ENCODE peak calls at places on chromosomes 16 and 17, in five cellular contexts. L is caudate nucleus, J is neural progenitor cell, F is K562, T is RWPE2. K is an unnamed sample.

GRCh38 chr16:54655171-54655590 is 275.5 kb upstream of the IRX5 start:
- DNase-seq in L (no peak), J (peak), F (no peak), T (no peak), K (no peak)

GRCh38 chr17:57523926-57524634 is 221.0 kb downstream of the CCDC182 start:
- DNase-seq in L (no peak), J (no peak), F (no peak), T (peak), K (no peak)

GRCh38 chr16:89173629-89173921 is 2.0 kb downstream of the CDH15 start:
- DNase-seq in L (no peak), J (no peak), F (no peak), T (no peak), K (no peak)

GRCh38 chr16:30543067-30543466 is 8.4 kb upstream of the ZNF747 start:
- DNase-seq in L (no peak), J (no peak), F (no peak), T (no peak), K (no peak)

GRCh38 chr17:32303861-32304288 is 38.1 kb downstream of the C17orf75 start:
- DNase-seq in L (no peak), J (no peak), F (no peak), T (no peak), K (no peak)

GRCh38 chr17:77441130-77441920 is 300.6 kb downstream of the SEC14L1 start:
- DNase-seq in L (no peak), J (no peak), F (no peak), T (no peak), K (no peak)

GRCh38 chr17:17180141-17180603 is 26.0 kb downstream of the PLD6 start:
- DNase-seq in L (no peak), J (no peak), F (no peak), T (no peak), K (no peak)

GRCh38 chr16:88930716-88931115 is 46.3 kb downstream of the CBFA2T3 start:
- DNase-seq in L (no peak), J (no peak), F (no peak), T (no peak), K (no peak)

GRCh38 chr16:23377071-23377931 is 75.2 kb downstream of the SCNN1B start:
- DNase-seq in L (no peak), J (no peak), F (no peak), T (no peak), K (no peak)

GRCh38 chr17:36602030-36602737 is 801 bp downstream of the MRM1 start:
- DNase-seq in L (no peak), J (peak), F (no peak), T (peak), K (no peak)

GRCh38 chr17:43698678-43699437 is 37.1 kb upstream of the MEOX1 start:
- DNase-seq in L (no peak), J (no peak), F (no peak), T (no peak), K (no peak)

GRCh38 chr17:53516643-53517042 is 306.1 kb upstream of the KIF2B start:
- DNase-seq in L (no peak), J (peak), F (no peak), T (no peak), K (no peak)

GRCh38 chr16:89721644-89722391 is 481 bp downstream of the ZNF276 start:
- DNase-seq in L (no peak), J (peak), F (peak), T (peak), K (peak)

GRCh38 chr16:4481526-4481925 is 5.3 kb downstream of the HMOX2 start:
- DNase-seq in L (no peak), J (no peak), F (no peak), T (no peak), K (no peak)

GRCh38 chr17:59400858-59401257 is 69.4 kb downstream of the YPEL2 start:
- DNase-seq in L (no peak), J (no peak), F (no peak), T (no peak), K (no peak)

GRCh38 chr16:30893082-30893743 is 664 bp downstream of the BCL7C start:
- DNase-seq in L (no peak), J (peak), F (peak), T (no peak), K (no peak)

GRCh38 chr17:49898547-49899490 is 51.0 kb upstream of the TAC4 start:
- DNase-seq in L (no peak), J (peak), F (peak), T (no peak), K (no peak)

GRCh38 chr16:17945080-17945601 is 391.4 kb downstream of the NPIPA8 start:
- DNase-seq in L (no peak), J (no peak), F (no peak), T (no peak), K (no peak)

GRCh38 chr16:50826797-50827316 is 85.0 kb downstream of the CYLD start:
- DNase-seq in L (no peak), J (no peak), F (no peak), T (no peak), K (no peak)

GRCh38 chr16:83995756-83996155 is 27.7 kb downstream of the NECAB2 start:
- DNase-seq in L (no peak), J (peak), F (peak), T (no peak), K (peak)

GRCh38 chr17:59853168-59853918 is 39.4 kb downstream of the TUBD1 start:
- DNase-seq in L (no peak), J (peak), F (peak), T (peak), K (no peak)

GRCh38 chr16:24995469-24995868 is 19.7 kb downstream of the ARHGAP17 start:
- DNase-seq in L (no peak), J (no peak), F (peak), T (no peak), K (no peak)

GRCh38 chr17:70855401-70856054 is 686.2 kb downstream of the KCNJ2 start:
- DNase-seq in L (no peak), J (no peak), F (no peak), T (no peak), K (no peak)

GRCh38 chr17:72561266-72561665 is 440.4 kb downstream of the SOX9 start:
- DNase-seq in L (no peak), J (no peak), F (no peak), T (no peak), K (no peak)

GRCh38 chr17:69265873-69266272 is 37.2 kb upstream of the ABCA10 start:
- DNase-seq in L (no peak), J (no peak), F (no peak), T (no peak), K (no peak)

GRCh38 chr17:69267219-69267618 is 38.6 kb upstream of the ABCA10 start:
- DNase-seq in L (no peak), J (no peak), F (no peak), T (no peak), K (no peak)

GRCh38 chr17:69268442-69269068 is 39.9 kb upstream of the ABCA10 start:
- DNase-seq in L (no peak), J (no peak), F (no peak), T (no peak), K (no peak)

GRCh38 chr17:69269174-69269998 is 40.8 kb upstream of the ABCA10 start:
- DNase-seq in L (no peak), J (no peak), F (no peak), T (no peak), K (no peak)
- H3K27ac ChIP-seq in L (no peak), J (no peak), F (no peak), T (peak), K (no peak)

DNA sequence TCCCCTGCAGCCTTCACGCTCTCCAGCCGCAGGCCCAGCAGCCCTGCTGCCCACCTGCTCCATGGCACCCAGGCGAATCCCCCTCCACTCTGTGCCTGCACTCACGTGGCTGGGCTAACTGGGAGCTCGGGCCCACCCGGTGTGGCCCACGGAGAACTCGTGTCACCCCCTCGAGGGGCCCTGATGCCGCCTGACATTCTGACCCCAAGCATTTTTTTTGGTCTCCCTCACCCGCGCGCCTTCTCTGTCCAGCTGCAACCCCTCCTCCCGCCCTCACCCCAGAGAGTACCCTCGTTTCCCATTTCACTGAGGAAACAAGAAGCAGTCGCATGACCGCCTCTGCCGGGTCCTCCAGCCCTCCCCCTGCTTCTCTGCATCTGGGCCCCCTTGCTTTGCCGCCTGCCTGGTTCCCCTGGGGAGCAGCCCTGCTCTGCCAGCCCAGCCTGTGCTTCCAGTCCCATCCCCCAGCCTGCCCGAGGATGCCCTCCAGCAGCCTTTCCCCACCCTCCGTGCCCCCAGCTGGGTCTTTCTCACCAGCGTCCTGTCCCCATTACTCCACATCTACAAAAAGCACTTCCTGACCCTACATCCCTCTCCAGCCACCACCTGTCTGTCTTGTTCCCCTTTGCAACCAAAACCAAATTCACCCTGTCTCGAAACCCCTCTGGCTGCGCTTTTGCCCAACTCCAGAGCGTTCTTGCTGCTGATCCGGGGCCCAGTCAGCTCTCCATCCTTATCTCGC is 146.3 kb upstream of the CHMP6 start:
- DNase-seq in L (no peak), J (no peak), F (no peak), T (peak), K (no peak)
- H3K27ac ChIP-seq in L (no peak), J (no peak), F (no peak), T (no peak), K (no peak)

DNA sequence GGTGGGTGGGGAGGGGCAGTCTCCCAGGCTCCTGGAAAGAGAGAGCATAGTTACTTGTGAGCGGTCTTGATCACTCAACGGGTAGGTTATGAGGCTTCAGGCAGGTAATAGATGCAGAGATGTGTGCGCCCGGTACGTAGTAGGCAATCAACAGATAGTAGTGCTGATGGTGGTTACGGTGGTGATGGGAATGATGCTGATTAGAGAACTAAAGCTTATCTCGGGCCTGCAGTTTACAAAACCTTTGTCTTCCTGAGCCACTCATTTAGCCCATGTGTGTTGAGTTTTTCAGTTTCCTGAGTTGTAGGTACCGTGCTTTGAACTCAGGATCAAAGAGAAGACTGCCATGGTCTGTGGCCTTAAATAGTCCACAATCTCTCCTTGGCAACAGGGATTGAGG is 401.0 kb downstream of the SNX29 start:
- DNase-seq in L (no peak), J (no peak), F (no peak), T (no peak), K (no peak)
- H3K27ac ChIP-seq in L (no peak), J (no peak), F (no peak), T (no peak), K (peak)

DNA sequence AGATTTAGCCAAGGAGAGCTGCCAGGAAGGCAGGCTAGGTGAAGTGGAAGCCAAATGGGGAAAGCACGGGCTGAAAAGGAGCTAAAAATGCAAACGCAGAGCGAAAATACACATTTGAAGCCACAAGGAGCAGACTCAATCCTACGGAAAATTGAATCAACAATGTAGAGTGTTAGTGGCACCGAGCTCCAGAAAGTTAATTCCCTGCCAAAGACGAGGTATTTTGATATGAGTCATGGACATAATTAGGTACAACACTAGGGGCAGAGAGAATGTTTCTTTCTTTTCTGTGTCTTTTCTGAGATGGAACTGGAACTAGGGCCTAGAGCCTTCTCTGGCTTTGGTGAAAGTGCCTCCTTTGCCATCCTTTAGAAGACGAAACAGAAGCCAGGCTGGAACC is 20.7 kb downstream of the GSG1L start:
- DNase-seq in L (no peak), J (no peak), F (no peak), T (no peak), K (no peak)
- H3K27ac ChIP-seq in L (peak), J (no peak), F (no peak), T (no peak), K (no peak)

DNA sequence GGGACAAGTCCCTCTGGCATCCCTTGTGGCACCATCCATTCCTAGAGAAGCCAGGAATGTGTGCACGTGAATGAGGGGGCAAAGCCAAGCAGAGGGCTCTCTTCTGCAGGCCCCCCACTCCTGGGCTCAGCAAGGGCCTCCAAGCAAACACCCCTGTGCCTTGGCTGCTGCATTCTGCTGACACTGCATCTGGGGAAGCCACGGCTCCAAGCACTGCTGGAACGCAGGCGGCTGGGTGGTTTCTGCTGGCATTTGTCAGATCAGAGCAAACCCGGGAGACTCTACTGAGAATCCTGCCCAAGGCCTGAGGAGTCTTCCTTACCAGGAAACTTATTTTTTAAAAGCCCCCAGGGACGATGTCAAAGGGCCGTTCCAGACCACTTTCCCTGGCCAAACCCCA is 23.3 kb downstream of the ATP6V0D1 start:
- DNase-seq in L (no peak), J (no peak), F (no peak), T (no peak), K (no peak)
- H3K27ac ChIP-seq in L (peak), J (no peak), F (no peak), T (no peak), K (no peak)

GRCh38 chr16:15636392-15636873 is 6.5 kb downstream of the MARF1 start:
- DNase-seq in L (no peak), J (no peak), F (no peak), T (no peak), K (no peak)

GRCh38 chr16:15635926-15636325 is 7.0 kb downstream of the MARF1 start:
- DNase-seq in L (no peak), J (no peak), F (no peak), T (no peak), K (no peak)

DNA sequence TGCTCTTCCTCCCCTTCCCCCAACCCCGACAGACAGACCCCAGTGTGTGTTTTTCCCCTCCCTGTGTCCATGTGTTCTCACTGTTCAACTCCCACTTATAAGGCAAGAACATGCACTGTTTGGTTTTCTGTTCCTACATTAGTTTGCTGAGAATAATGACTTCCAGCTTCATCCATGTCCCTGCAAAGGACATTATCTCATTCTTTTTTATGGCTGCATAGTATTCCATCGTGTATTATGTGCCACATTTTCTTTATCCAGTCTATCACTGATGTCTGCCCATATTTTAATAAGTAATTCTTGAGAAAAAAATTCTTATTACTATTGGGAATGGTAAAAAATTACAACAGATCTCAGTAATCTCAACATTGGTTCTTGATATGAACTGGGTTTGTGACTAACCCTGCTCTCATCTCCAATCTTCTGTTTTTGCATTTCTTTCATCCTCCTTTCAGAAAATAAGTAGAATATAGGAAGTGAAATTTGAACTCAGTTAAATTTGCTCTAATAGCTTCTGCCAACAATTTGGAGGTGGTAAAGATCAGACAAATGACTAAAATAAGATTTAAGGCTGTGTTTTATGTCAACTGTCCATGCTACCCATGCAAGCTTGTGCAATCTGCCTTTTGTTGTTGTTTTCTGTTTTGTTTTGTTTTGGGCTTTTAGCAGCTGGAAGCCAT is 11.1 kb downstream of the MARF1 start:
- DNase-seq in L (no peak), J (no peak), F (no peak), T (no peak), K (no peak)
- H3K27ac ChIP-seq in L (no peak), J (no peak), F (no peak), T (no peak), K (no peak)

DNA sequence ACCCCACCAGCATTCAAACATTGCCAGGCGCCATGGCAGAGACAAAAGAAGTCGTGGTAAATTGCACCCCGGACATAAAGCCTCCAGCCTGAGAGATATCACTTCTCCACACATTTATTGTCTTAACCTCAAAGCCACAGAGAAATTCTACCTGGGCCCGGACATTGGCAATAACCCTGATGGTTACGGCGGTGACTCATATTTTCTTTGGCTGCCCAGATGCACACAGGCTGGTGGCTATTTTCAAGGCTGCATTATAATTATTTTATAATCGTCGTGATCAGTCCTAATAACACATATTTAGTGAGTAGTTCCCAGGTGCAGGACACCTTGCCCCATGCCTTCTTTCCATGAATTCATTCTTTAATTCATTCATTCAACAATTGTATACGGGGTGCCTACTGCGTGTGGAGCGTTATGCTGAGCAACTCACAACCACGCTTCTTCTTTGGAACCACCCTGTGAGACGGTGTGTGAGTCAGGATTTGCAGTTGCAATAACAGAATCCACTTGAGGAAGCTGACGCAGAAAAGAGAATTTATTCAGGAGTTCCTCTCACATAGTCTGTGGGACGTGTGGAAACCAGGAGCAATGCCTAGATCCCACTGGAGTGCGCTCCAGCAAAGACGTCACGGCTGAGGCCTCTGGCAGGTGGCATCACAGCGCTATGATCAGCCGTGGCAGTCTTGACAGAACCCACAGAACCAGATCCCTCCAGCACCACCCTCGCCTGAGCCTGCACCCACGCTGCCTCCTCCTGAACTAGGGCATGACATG is 245.7 kb downstream of the FOXL1 start:
- DNase-seq in L (peak), J (no peak), F (no peak), T (no peak), K (no peak)
- H3K27ac ChIP-seq in L (no peak), J (no peak), F (no peak), T (peak), K (no peak)